ENCODE peak calls at places on chromosomes 11 and 22, in seven cellular contexts. One of them, this sample, is unnamed.
A peak's percentile ranks its signal among the peaks of the same experiment; 100 is the strongest.

GRCh38 chr22:44373234-44373633 is 60.5 kb upstream of the SHISAL1 start:
- DNase-seq in H1: no peak
- DNase-seq in K562: no peak
- DNase-seq in GM12878: no peak
- DNase-seq in HCT116: no peak
- DNase-seq in HepG2: no peak
- DNase-seq in SK-N-SH: no peak
- DNase-seq in this sample: no peak

GRCh38 chr11:64305691-64306562 is 603 bp downstream of the ESRRA start:
- DNase-seq in H1: no peak
- DNase-seq in K562: peak; percentile 80
- DNase-seq in GM12878: no peak
- DNase-seq in HCT116: peak; percentile 39
- DNase-seq in HepG2: peak; percentile 77
- DNase-seq in SK-N-SH: peak; percentile 73
- DNase-seq in this sample: peak; percentile 78

GRCh38 chr11:96388891-96389603 is 665 bp downstream of the CCDC82 start:
- DNase-seq in H1: peak; percentile 36
- DNase-seq in K562: peak; percentile 32
- DNase-seq in GM12878: peak; percentile 19
- DNase-seq in HCT116: peak; percentile 18
- DNase-seq in HepG2: peak; percentile 46
- DNase-seq in SK-N-SH: peak; percentile 66
- DNase-seq in this sample: peak; percentile 10

GRCh38 chr11:62108017-62108750 is 15.6 kb upstream of the INCENP start:
- DNase-seq in H1: peak; percentile 19
- DNase-seq in K562: peak; percentile 44
- DNase-seq in GM12878: peak; percentile 11
- DNase-seq in HCT116: peak; percentile 59
- DNase-seq in HepG2: peak; percentile 65
- DNase-seq in SK-N-SH: peak; percentile 69
- DNase-seq in this sample: no peak

GRCh38 chr11:101439488-101439887 is 144.3 kb downstream of the TRPC6 start:
- DNase-seq in H1: no peak
- DNase-seq in K562: no peak
- DNase-seq in GM12878: no peak
- DNase-seq in HCT116: no peak
- DNase-seq in HepG2: no peak
- DNase-seq in SK-N-SH: no peak
- DNase-seq in this sample: peak; percentile 57

GRCh38 chr11:10561043-10561818 is 7.2 kb downstream of the LYVE1 start:
- DNase-seq in H1: no peak
- DNase-seq in K562: no peak
- DNase-seq in GM12878: no peak
- DNase-seq in HCT116: no peak
- DNase-seq in HepG2: peak; percentile 13
- DNase-seq in SK-N-SH: no peak
- DNase-seq in this sample: no peak

GRCh38 chr11:71396548-71397123 is 51.6 kb downstream of the DHCR7 start:
- DNase-seq in H1: no peak
- DNase-seq in K562: no peak
- DNase-seq in GM12878: no peak
- DNase-seq in HCT116: no peak
- DNase-seq in HepG2: no peak
- DNase-seq in SK-N-SH: no peak
- DNase-seq in this sample: no peak

GRCh38 chr11:933002-933820 is 7.5 kb downstream of the AP2A2 start:
- DNase-seq in H1: no peak
- DNase-seq in K562: no peak
- DNase-seq in GM12878: no peak
- DNase-seq in HCT116: no peak
- DNase-seq in HepG2: no peak
- DNase-seq in SK-N-SH: no peak
- DNase-seq in this sample: no peak

GRCh38 chr11:70583781-70584218 is 185.5 kb downstream of the CTTN start:
- DNase-seq in H1: no peak
- DNase-seq in K562: no peak
- DNase-seq in GM12878: no peak
- DNase-seq in HCT116: no peak
- DNase-seq in HepG2: no peak
- DNase-seq in SK-N-SH: no peak
- DNase-seq in this sample: no peak

GRCh38 chr11:123546515-123546914 is 107.9 kb downstream of the SCN3B start:
- DNase-seq in H1: no peak
- DNase-seq in K562: no peak
- DNase-seq in GM12878: no peak
- DNase-seq in HCT116: no peak
- DNase-seq in HepG2: no peak
- DNase-seq in SK-N-SH: no peak
- DNase-seq in this sample: no peak

GRCh38 chr11:73147771-73148681 is 5.9 kb upstream of the FCHSD2 start:
- DNase-seq in H1: no peak
- DNase-seq in K562: no peak
- DNase-seq in GM12878: no peak
- DNase-seq in HCT116: no peak
- DNase-seq in HepG2: no peak
- DNase-seq in SK-N-SH: peak; percentile 28
- DNase-seq in this sample: no peak

GRCh38 chr11:116310215-116310614 is 462.6 kb downstream of the BUD13 start:
- DNase-seq in H1: no peak
- DNase-seq in K562: no peak
- DNase-seq in GM12878: no peak
- DNase-seq in HCT116: no peak
- DNase-seq in HepG2: no peak
- DNase-seq in SK-N-SH: no peak
- DNase-seq in this sample: no peak

GRCh38 chr22:26304730-26305129 is 124.3 kb upstream of the ASPHD2 start:
- DNase-seq in H1: no peak
- DNase-seq in K562: no peak
- DNase-seq in GM12878: no peak
- DNase-seq in HCT116: no peak
- DNase-seq in HepG2: no peak
- DNase-seq in SK-N-SH: no peak
- DNase-seq in this sample: no peak

GRCh38 chr11:848380-848931 is 5.8 kb downstream of the TSPAN4 start:
- DNase-seq in H1: no peak
- DNase-seq in K562: peak; percentile 67
- DNase-seq in GM12878: no peak
- DNase-seq in HCT116: no peak
- DNase-seq in HepG2: no peak
- DNase-seq in SK-N-SH: peak; percentile 89
- DNase-seq in this sample: no peak

GRCh38 chr11:56906683-56907148 is 82.0 kb upstream of the OR5AK2 start:
- DNase-seq in H1: no peak
- DNase-seq in K562: no peak
- DNase-seq in GM12878: no peak
- DNase-seq in HCT116: no peak
- DNase-seq in HepG2: no peak
- DNase-seq in SK-N-SH: no peak
- DNase-seq in this sample: no peak

GRCh38 chr11:117011541-117011908 is 86.7 kb downstream of the SIK3 start:
- DNase-seq in H1: no peak
- DNase-seq in K562: no peak
- DNase-seq in GM12878: no peak
- DNase-seq in HCT116: no peak
- DNase-seq in HepG2: no peak
- DNase-seq in SK-N-SH: no peak
- DNase-seq in this sample: no peak

GRCh38 chr11:131095501-131096185 is 179.4 kb upstream of the SNX19 start:
- DNase-seq in H1: no peak
- DNase-seq in K562: no peak
- DNase-seq in GM12878: no peak
- DNase-seq in HCT116: no peak
- DNase-seq in HepG2: no peak
- DNase-seq in SK-N-SH: no peak
- DNase-seq in this sample: no peak

GRCh38 chr11:130414107-130415088 is 14.0 kb downstream of the ADAMTS8 start:
- DNase-seq in H1: no peak
- DNase-seq in K562: no peak
- DNase-seq in GM12878: no peak
- DNase-seq in HCT116: no peak
- DNase-seq in HepG2: no peak
- DNase-seq in SK-N-SH: no peak
- DNase-seq in this sample: no peak

GRCh38 chr11:98130117-98130625 is 890.6 kb upstream of the CNTN5 start:
- DNase-seq in H1: no peak
- DNase-seq in K562: no peak
- DNase-seq in GM12878: no peak
- DNase-seq in HCT116: no peak
- DNase-seq in HepG2: no peak
- DNase-seq in SK-N-SH: no peak
- DNase-seq in this sample: no peak

GRCh38 chr11:14617241-14618027 is 26.2 kb upstream of the PDE3B start:
- DNase-seq in H1: no peak
- DNase-seq in K562: no peak
- DNase-seq in GM12878: no peak
- DNase-seq in HCT116: no peak
- DNase-seq in HepG2: peak; percentile 14
- DNase-seq in SK-N-SH: no peak
- DNase-seq in this sample: no peak

GRCh38 chr22:49934891-49935557 is 16.6 kb downstream of the CRELD2 start:
- DNase-seq in H1: no peak
- DNase-seq in K562: peak; percentile 78
- DNase-seq in GM12878: no peak
- DNase-seq in HCT116: no peak
- DNase-seq in HepG2: no peak
- DNase-seq in SK-N-SH: peak; percentile 81
- DNase-seq in this sample: peak; percentile 60

GRCh38 chr22:32417906-32418305 is 5.9 kb upstream of the RTCB start:
- DNase-seq in H1: no peak
- DNase-seq in K562: no peak
- DNase-seq in GM12878: no peak
- DNase-seq in HCT116: no peak
- DNase-seq in HepG2: no peak
- DNase-seq in SK-N-SH: no peak
- DNase-seq in this sample: no peak

GRCh38 chr11:94309757-94310156 is 5.4 kb downstream of the IZUMO1R start:
- DNase-seq in H1: no peak
- DNase-seq in K562: no peak
- DNase-seq in GM12878: no peak
- DNase-seq in HCT116: no peak
- DNase-seq in HepG2: no peak
- DNase-seq in SK-N-SH: no peak
- DNase-seq in this sample: no peak

GRCh38 chr22:37221424-37222336 is 9.4 kb upstream of the SSTR3 start:
- DNase-seq in H1: no peak
- DNase-seq in K562: no peak
- DNase-seq in GM12878: no peak
- DNase-seq in HCT116: no peak
- DNase-seq in HepG2: no peak
- DNase-seq in SK-N-SH: no peak
- DNase-seq in this sample: no peak

GRCh38 chr11:123057604-123058305 is 4.2 kb downstream of the HSPA8 start:
- DNase-seq in H1: no peak
- DNase-seq in K562: no peak
- DNase-seq in GM12878: no peak
- DNase-seq in HCT116: no peak
- DNase-seq in HepG2: no peak
- DNase-seq in SK-N-SH: no peak
- DNase-seq in this sample: no peak

GRCh38 chr11:125446279-125446678 is 49.8 kb downstream of the FEZ1 start:
- DNase-seq in H1: no peak
- DNase-seq in K562: no peak
- DNase-seq in GM12878: no peak
- DNase-seq in HCT116: no peak
- DNase-seq in HepG2: peak; percentile 22
- DNase-seq in SK-N-SH: no peak
- DNase-seq in this sample: no peak

GRCh38 chr22:39832627-39833074 is 60.9 kb downstream of the ENTHD1 start:
- DNase-seq in H1: no peak
- DNase-seq in K562: peak; percentile 40
- DNase-seq in GM12878: no peak
- DNase-seq in HCT116: no peak
- DNase-seq in HepG2: no peak
- DNase-seq in SK-N-SH: no peak
- DNase-seq in this sample: no peak
- TF ChIP-seq JUND in H1: no peak
- TF ChIP-seq JUND in K562: peak; percentile 49
- TF ChIP-seq JUND in GM12878: no peak
- TF ChIP-seq JUND in HCT116: no peak
- TF ChIP-seq JUND in HepG2: no peak
- TF ChIP-seq JUND in SK-N-SH: no peak
- TF ChIP-seq JUND in this sample: no peak

GRCh38 chr11:113789675-113790320 is 10.2 kb downstream of the CLDN25 start:
- DNase-seq in H1: no peak
- DNase-seq in K562: no peak
- DNase-seq in GM12878: no peak
- DNase-seq in HCT116: no peak
- DNase-seq in HepG2: no peak
- DNase-seq in SK-N-SH: no peak
- DNase-seq in this sample: no peak
- TF ChIP-seq JUND in H1: no peak
- TF ChIP-seq JUND in K562: no peak
- TF ChIP-seq JUND in GM12878: no peak
- TF ChIP-seq JUND in HCT116: no peak
- TF ChIP-seq JUND in HepG2: no peak
- TF ChIP-seq JUND in SK-N-SH: no peak
- TF ChIP-seq JUND in this sample: no peak

DNA sequence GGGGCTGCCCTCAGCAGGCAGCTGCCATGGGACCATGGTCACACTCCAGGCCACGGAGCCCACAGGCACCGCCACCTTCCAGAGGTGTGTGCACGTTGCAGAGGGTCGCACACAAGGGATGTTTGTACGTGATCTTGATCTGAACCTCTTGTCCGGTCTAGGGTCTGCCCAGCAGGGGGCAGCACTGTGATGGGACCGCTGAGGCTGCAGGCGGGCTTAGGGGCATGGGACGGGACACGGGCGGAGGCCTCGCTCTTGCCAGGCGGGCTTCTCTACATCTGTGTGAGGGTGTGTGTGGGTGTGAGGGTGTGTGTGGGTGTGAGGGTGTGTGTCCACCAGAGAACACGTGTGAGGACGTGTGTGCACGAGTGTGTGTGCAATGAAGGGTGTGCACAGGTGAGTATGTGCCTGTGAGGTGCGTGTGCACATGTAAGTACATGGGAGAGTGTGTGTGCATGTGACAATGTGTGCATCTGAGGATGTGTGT is 52.4 kb downstream of the CACNA1I start:
- DNase-seq in H1: peak; percentile 59
- DNase-seq in K562: peak; percentile 61
- DNase-seq in GM12878: no peak
- DNase-seq in HCT116: peak; percentile 40
- DNase-seq in HepG2: peak; percentile 16
- DNase-seq in SK-N-SH: peak; percentile 59
- DNase-seq in this sample: peak; percentile 45
- TF ChIP-seq JUND in H1: no peak
- TF ChIP-seq JUND in K562: no peak
- TF ChIP-seq JUND in GM12878: no peak
- TF ChIP-seq JUND in HCT116: no peak
- TF ChIP-seq JUND in HepG2: no peak
- TF ChIP-seq JUND in SK-N-SH: no peak
- TF ChIP-seq JUND in this sample: no peak

GRCh38 chr11:121614661-121615240 is 162.0 kb upstream of the SORL1-AS1 start:
- DNase-seq in H1: peak; percentile 39
- DNase-seq in K562: no peak
- DNase-seq in GM12878: no peak
- DNase-seq in HCT116: no peak
- DNase-seq in HepG2: no peak
- DNase-seq in SK-N-SH: no peak
- DNase-seq in this sample: no peak
- TF ChIP-seq JUND in H1: peak; percentile 69
- TF ChIP-seq JUND in K562: no peak
- TF ChIP-seq JUND in GM12878: no peak
- TF ChIP-seq JUND in HCT116: no peak
- TF ChIP-seq JUND in HepG2: no peak
- TF ChIP-seq JUND in SK-N-SH: no peak
- TF ChIP-seq JUND in this sample: no peak